ENCODE peak calls at places on chromosome 1, in ten cellular contexts. One of them, this sample, is unnamed.

GRCh38 chr1:103198076-103198475 is 89.8 kb upstream of the COL11A1 start:
- DNase-seq in retina: no peak
- DNase-seq in HCT116: no peak
- DNase-seq in renal cortical epithelial cell: no peak
- DNase-seq in AG09319: no peak
- DNase-seq in BJ: no peak
- DNase-seq in breast epithelium: no peak
- DNase-seq in NCI-H1092: no peak
- DNase-seq in NCI-H1694: no peak
- DNase-seq in left ventricle myocardium inferior: no peak
- DNase-seq in this sample: no peak

GRCh38 chr1:116066868-116067563 is 44.2 kb upstream of the MAB21L3 start:
- DNase-seq in NCI-H1092: no peak
- DNase-seq in left ventricle myocardium inferior: no peak
- DNase-seq in retina: no peak
- DNase-seq in BJ: peak
- DNase-seq in breast epithelium: no peak
- DNase-seq in HCT116: no peak
- DNase-seq in renal cortical epithelial cell: no peak
- DNase-seq in NCI-H1694: no peak
- DNase-seq in AG09319: peak
- DNase-seq in this sample: peak

GRCh38 chr1:118122234-118123004 is 62.6 kb downstream of the SPAG17 start:
- DNase-seq in breast epithelium: no peak
- DNase-seq in retina: no peak
- DNase-seq in left ventricle myocardium inferior: no peak
- DNase-seq in BJ: no peak
- DNase-seq in AG09319: no peak
- DNase-seq in HCT116: no peak
- DNase-seq in renal cortical epithelial cell: peak
- DNase-seq in NCI-H1092: no peak
- DNase-seq in NCI-H1694: no peak
- DNase-seq in this sample: peak

GRCh38 chr1:36156329-36157114 is 562 bp downstream of the MAP7D1 start:
- DNase-seq in NCI-H1694: no peak
- DNase-seq in left ventricle myocardium inferior: peak
- DNase-seq in breast epithelium: peak
- DNase-seq in AG09319: no peak
- DNase-seq in BJ: no peak
- DNase-seq in retina: peak
- DNase-seq in HCT116: no peak
- DNase-seq in renal cortical epithelial cell: no peak
- DNase-seq in NCI-H1092: peak
- DNase-seq in this sample: no peak

GRCh38 chr1:87024936-87025537 is 110.6 kb downstream of the HS2ST1 start:
- DNase-seq in breast epithelium: no peak
- DNase-seq in HCT116: peak
- DNase-seq in NCI-H1092: peak
- DNase-seq in NCI-H1694: peak
- DNase-seq in AG09319: peak
- DNase-seq in BJ: no peak
- DNase-seq in renal cortical epithelial cell: peak
- DNase-seq in left ventricle myocardium inferior: no peak
- DNase-seq in retina: peak
- DNase-seq in this sample: peak

GRCh38 chr1:43706598-43707190 is 642 bp upstream of the ST3GAL3 start:
- DNase-seq in NCI-H1694: peak
- DNase-seq in HCT116: no peak
- DNase-seq in AG09319: no peak
- DNase-seq in breast epithelium: no peak
- DNase-seq in left ventricle myocardium inferior: no peak
- DNase-seq in retina: no peak
- DNase-seq in BJ: no peak
- DNase-seq in NCI-H1092: no peak
- DNase-seq in renal cortical epithelial cell: no peak
- DNase-seq in this sample: peak

GRCh38 chr1:41862411-41863221 is 56.1 kb downstream of the HIVEP3 start:
- DNase-seq in breast epithelium: no peak
- DNase-seq in HCT116: peak
- DNase-seq in renal cortical epithelial cell: peak
- DNase-seq in BJ: peak
- DNase-seq in NCI-H1092: no peak
- DNase-seq in left ventricle myocardium inferior: no peak
- DNase-seq in retina: no peak
- DNase-seq in NCI-H1694: no peak
- DNase-seq in AG09319: no peak
- DNase-seq in this sample: peak

GRCh38 chr1:182164273-182164672 is 102.8 kb upstream of the ZNF648 start:
- DNase-seq in retina: no peak
- DNase-seq in left ventricle myocardium inferior: no peak
- DNase-seq in HCT116: no peak
- DNase-seq in NCI-H1092: no peak
- DNase-seq in NCI-H1694: no peak
- DNase-seq in breast epithelium: no peak
- DNase-seq in AG09319: no peak
- DNase-seq in BJ: no peak
- DNase-seq in renal cortical epithelial cell: no peak
- DNase-seq in this sample: no peak

GRCh38 chr1:228500143-228500736 is 13.1 kb downstream of the RNF187 start:
- DNase-seq in BJ: no peak
- DNase-seq in breast epithelium: no peak
- DNase-seq in NCI-H1092: no peak
- DNase-seq in retina: no peak
- DNase-seq in AG09319: no peak
- DNase-seq in NCI-H1694: no peak
- DNase-seq in HCT116: no peak
- DNase-seq in left ventricle myocardium inferior: no peak
- DNase-seq in renal cortical epithelial cell: no peak
- DNase-seq in this sample: no peak

GRCh38 chr1:11188381-11188780 is 774 bp upstream of the ANGPTL7 start:
- DNase-seq in AG09319: no peak
- DNase-seq in HCT116: no peak
- DNase-seq in left ventricle myocardium inferior: no peak
- DNase-seq in retina: no peak
- DNase-seq in breast epithelium: no peak
- DNase-seq in renal cortical epithelial cell: no peak
- DNase-seq in BJ: no peak
- DNase-seq in NCI-H1092: no peak
- DNase-seq in NCI-H1694: no peak
- DNase-seq in this sample: no peak

GRCh38 chr1:179229214-179230140 is at the start of gene ABL2:
- DNase-seq in renal cortical epithelial cell: no peak
- DNase-seq in breast epithelium: no peak
- DNase-seq in BJ: no peak
- DNase-seq in left ventricle myocardium inferior: peak
- DNase-seq in NCI-H1092: peak
- DNase-seq in retina: peak
- DNase-seq in HCT116: peak
- DNase-seq in NCI-H1694: peak
- DNase-seq in AG09319: no peak
- DNase-seq in this sample: no peak

GRCh38 chr1:224684920-224685547 is 68.9 kb downstream of the CNIH3 start:
- DNase-seq in renal cortical epithelial cell: no peak
- DNase-seq in retina: no peak
- DNase-seq in left ventricle myocardium inferior: no peak
- DNase-seq in NCI-H1092: no peak
- DNase-seq in AG09319: no peak
- DNase-seq in breast epithelium: no peak
- DNase-seq in BJ: no peak
- DNase-seq in HCT116: no peak
- DNase-seq in NCI-H1694: no peak
- DNase-seq in this sample: no peak

This sample was measured in bronchial epithelial cell.